ENCODE peak calls at places on chromosomes 6 and 20, in five cellular contexts. T, L, V, U and D are unnamed samples.

GRCh38 chr6:112017169-112017568 is 36.7 kb upstream of the CCN6 start:
- DNase-seq in T (no peak), L (no peak), V (no peak), U (no peak), D (no peak)

GRCh38 chr20:35318502-35319157 is 26.4 kb upstream of the FAM83C start:
- DNase-seq in T (no peak), L (peak; percentile 51), V (no peak), U (peak; percentile 99), D (no peak)

GRCh38 chr20:12941025-12941424 is 67.7 kb upstream of the SPTLC3 start:
- DNase-seq in T (no peak), L (no peak), V (no peak), U (no peak), D (no peak)

GRCh38 chr6:38154731-38155130 is 335.2 kb downstream of the ZFAND3 start:
- DNase-seq in T (peak; percentile 37), L (no peak), V (no peak), U (no peak), D (no peak)

GRCh38 chr20:10476319-10476724 is 41.2 kb downstream of the SLX4IP start:
- DNase-seq in T (no peak), L (no peak), V (no peak), U (no peak), D (peak; percentile 7)

GRCh38 chr20:48898210-48898609 is 23.3 kb upstream of the ARFGEF2 start:
- DNase-seq in T (no peak), L (no peak), V (no peak), U (peak; percentile 55), D (no peak)

GRCh38 chr6:166314454-166314853 is 6.3 kb upstream of the PRR18 start:
- DNase-seq in T (no peak), L (no peak), V (no peak), U (no peak), D (no peak)

GRCh38 chr20:14612389-14612788 is 275.0 kb upstream of the FLRT3 start:
- DNase-seq in T (no peak), L (no peak), V (no peak), U (no peak), D (no peak)

GRCh38 chr6:53605543-53606235 is 59.9 kb downstream of the KLHL31 start:
- DNase-seq in T (no peak), L (no peak), V (no peak), U (no peak), D (no peak)

DNA sequence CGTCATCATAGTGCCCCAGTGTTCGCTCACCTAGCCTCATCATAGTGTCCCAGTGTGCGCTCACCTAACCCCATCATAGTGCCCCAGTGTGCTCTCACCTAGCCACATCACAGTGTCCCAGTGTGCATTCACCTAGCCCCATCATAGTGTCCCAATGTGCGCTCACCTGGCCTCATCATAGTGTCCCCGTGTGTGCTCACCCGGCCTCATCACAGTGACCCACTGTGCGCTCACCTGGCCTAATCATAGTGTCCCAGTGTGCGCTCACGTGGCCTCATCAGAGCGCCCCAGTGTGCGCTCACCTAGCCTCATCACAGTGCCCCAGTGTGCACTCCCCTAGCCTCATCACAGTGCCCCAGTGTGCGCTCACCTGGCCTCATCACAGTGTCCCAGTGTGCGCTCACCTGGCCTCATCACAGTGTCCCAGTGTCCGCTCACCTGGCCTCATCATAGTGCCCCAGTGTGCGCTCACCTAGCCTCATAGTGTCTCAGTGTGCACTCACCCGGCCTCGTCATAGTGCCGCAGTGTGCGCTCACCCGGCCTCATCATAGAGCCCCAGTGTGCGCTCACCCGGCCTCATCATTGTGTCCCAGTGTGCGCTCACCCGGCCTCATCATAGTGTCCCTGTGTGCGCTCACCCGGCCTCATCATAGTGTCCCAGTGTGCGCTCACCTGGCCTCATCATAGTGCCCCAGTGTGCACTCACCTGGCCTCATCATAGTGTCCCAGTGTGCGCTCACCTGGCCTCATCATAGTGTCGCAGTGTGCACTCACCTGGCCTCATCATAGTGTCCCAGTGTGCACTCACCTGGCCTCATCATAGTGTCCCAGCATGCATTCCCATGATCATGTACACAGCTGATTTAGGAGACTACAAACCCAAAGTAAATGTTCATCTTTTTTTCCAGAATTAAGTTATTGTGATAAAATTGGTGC is 9.5 kb downstream of the TMEM242 start:
- DNase-seq in T (no peak), L (no peak), V (no peak), U (no peak), D (no peak)
- TF ChIP-seq CTCF in T (no peak), L (no peak), V (no peak), U (no peak), D (no peak)

DNA sequence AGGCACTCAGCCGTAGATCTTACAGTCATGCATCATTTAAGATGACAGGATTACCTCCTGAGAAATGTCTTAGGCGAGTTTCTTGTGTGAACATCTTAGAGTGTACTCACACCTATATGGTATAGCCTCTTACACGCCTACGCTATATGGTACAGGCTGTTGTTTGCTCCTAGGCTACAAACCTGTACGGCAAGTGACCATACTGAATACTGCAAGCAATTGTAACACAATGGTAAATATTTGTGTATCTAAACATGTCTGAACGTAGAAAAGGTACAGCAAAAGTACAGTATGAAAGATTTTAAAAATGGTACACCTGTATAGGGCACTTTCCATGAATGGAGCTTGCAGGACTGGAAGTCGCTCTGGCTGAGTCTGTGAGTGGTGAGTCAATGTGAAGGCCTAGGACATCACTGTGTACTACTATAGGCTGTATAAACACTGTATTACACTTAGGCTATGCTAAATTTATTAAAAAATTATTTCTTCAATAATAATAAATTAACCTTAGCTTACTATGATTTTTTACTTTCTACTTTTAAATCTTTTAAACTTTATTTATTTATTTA is 540 bp upstream of the IL20RA start:
- DNase-seq in T (no peak), L (no peak), V (no peak), U (no peak), D (no peak)
- H3K4me3 ChIP-seq in T (peak overlapping the region; percentile 86), L (no peak overlapping the region), V (no peak overlapping the region), U (peak overlapping the region; percentile 84), D (no peak overlapping the region)

GRCh38 chr20:22585786-22586493 is 1.6 kb upstream of the FOXA2 start:
- DNase-seq in T (no peak), L (no peak), V (no peak), U (no peak), D (no peak)

GRCh38 chr20:22583773-22584629 is at the start of gene FOXA2:
- DNase-seq in T (no peak), L (no peak), V (no peak), U (no peak), D (no peak)

GRCh38 chr20:22586645-22587310 is 2.4 kb upstream of the FOXA2 start:
- DNase-seq in T (no peak), L (no peak), V (peak; percentile 23), U (no peak), D (no peak)

GRCh38 chr20:22584630-22584921 is 204 bp upstream of the FOXA2 start:
- DNase-seq in T (no peak), L (no peak), V (no peak), U (no peak), D (no peak)

DNA sequence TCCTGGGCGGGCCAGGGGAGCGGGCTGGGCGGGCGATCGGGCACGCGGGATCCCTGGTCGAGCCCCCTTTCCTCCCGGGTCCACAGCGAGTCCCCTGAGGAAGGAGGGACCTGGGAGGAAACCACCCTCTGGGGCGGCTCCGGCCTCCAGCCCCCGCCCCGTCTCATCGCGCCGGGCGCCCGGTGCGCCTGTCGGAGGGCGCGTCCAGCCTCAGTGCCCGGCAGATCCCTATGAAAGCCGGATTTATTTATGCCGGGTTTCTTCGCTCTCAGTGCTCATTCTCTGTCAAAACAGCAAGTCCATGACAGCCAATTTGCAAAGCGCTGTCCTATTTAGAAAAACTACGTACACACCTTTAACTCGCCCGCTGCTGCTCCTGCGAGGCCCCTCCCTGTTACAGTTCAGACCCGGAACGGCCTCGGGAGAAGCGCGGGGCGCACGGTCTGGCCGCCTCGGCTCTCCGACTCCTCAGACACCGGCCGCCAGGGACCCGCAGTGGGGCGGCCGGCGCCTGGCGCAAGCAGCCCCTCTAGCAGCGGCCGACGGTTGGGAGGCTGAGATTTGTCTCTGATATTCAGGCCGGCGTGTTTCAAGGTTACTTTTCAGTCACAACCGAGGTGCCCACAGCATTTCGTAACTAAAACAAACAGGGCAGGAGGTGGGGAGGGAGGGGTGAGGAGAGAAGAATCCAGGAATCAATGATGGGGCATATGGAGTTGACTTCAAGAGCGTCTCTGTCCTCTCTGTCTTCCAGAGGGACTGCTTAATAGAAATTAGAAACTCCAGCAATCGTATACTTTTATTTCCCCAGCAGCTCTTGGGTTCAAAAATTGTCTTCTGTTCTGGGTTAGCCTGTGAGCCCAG is 782 bp upstream of the FOXA2 start:
- DNase-seq in T (no peak), L (no peak), V (no peak), U (no peak), D (no peak)
- H3K27me3 ChIP-seq in T (no peaks in the 10 kb centered on the region), L (peaks cover 98% of the 10 kb centered on the region), V (no peaks in the 10 kb centered on the region), U (no peaks in the 10 kb centered on the region), D (peaks cover 37% of the 10 kb centered on the region)

DNA sequence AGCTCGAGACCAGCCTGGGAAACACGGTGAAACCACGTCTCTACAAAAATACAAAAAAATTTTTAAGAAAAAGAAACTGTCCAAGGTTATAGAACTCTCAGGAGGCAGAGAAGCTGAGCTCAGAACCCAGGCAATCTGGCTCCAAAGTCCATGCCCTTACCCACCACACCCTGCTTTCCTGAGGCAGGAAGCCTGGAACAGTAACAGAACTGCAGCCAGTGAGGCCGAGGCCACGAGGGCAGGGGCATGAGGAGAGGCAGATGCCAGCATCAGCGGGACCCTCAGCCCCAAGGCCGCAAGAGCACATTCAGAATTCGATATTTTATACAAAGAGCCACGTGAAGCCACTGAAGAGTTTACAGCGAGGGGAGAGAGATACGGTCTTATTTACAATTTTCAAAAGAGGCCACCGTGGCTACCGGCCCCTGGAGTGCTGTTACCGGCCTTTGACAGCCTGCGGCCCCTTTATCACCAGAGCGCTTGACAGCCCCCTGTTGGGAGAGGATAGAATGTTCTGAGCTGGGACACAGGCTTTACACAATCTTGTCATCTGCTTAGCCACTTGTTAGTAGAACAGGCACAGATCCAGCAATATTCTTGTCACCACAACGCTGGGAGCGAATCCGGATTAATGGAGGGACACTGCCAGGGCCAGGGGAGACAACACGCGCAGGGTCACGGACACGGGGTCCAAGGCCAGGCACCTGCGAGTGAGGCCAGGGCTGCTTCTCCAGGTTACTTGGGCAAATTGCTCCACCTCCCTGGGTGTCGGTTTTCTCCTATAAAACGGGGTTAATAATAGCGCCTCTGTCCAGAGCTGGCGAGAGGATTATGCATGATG is 5.6 kb downstream of the SPATA2 start:
- DNase-seq in T (peak; percentile 58), L (peak; percentile 71), V (no peak), U (no peak), D (no peak)
- TF ChIP-seq CTCF in T (no peak), L (peak; percentile 50), V (no peak), U (no peak), D (no peak)